ENCODE peak calls at places on chromosomes 12 and 14, in nine cellular contexts. X is SK-N-SH, H is GM12878, O is HL-60, D is A549, Y is K562, M is HCT116, N is GM23338, W is HepG2. U is an unnamed sample.
A peak's percentile ranks its signal among the peaks of the same experiment; 100 is the strongest.

GRCh38 chr12:15151141-15152091 is 69.8 kb downstream of the RERG start:
- DNase-seq in X (peak; percentile 27), N (peak; percentile 35), O (no peak), W (peak; percentile 5), M (peak; percentile 6), H (no peak), D (peak; percentile 32), Y (no peak), U (no peak)

GRCh38 chr12:70078161-70078560 is 165.1 kb upstream of the CNOT2 start:
- DNase-seq in Y (no peak), H (no peak), D (no peak), M (no peak), O (no peak), W (no peak), X (no peak), N (no peak), U (no peak)

GRCh38 chr14:57871487-57872080 is 5.7 kb upstream of the SLC35F4 start:
- DNase-seq in O (no peak), M (peak; percentile 35), X (peak; percentile 28), D (peak; percentile 43), H (peak; percentile 2), Y (peak; percentile 7), W (peak; percentile 26), N (peak; percentile 77), U (peak; percentile 43)

GRCh38 chr12:65896743-65897142 is 72.5 kb downstream of the HMGA2 start:
- DNase-seq in O (no peak), H (no peak), Y (no peak), M (no peak), D (no peak), X (no peak), W (no peak), N (peak; percentile 56), U (no peak)

GRCh38 chr14:93733646-93734045 is 54.6 kb downstream of the PRIMA1 start:
- DNase-seq in M (no peak), Y (peak; percentile 15), D (no peak), O (no peak), X (peak; percentile 78), N (no peak), W (no peak), H (no peak), U (no peak)

GRCh38 chr12:9906888-9907287 is 25.3 kb downstream of the CLEC2A start:
- DNase-seq in D (no peak), W (no peak), M (no peak), X (no peak), H (no peak), O (no peak), Y (no peak), N (no peak), U (no peak)

GRCh38 chr14:86321151-86321550 is 791.2 kb downstream of the FLRT2 start:
- DNase-seq in X (no peak), N (no peak), W (no peak), O (no peak), Y (no peak), M (no peak), H (no peak), D (no peak), U (no peak)

GRCh38 chr12:46702581-46703344 is 123.0 kb downstream of the SLC38A4 start:
- DNase-seq in N (no peak), D (no peak), O (no peak), Y (no peak), M (no peak), H (no peak), X (no peak), W (no peak), U (no peak)

GRCh38 chr12:91704446-91704845 is 441.2 kb downstream of the BTG1 start:
- DNase-seq in N (no peak), O (no peak), X (no peak), H (no peak), Y (no peak), W (no peak), D (peak; percentile 17), M (no peak), U (no peak)

GRCh38 chr14:76486251-76486743 is 110.4 kb downstream of the ESRRB start:
- DNase-seq in Y (no peak), D (no peak), O (no peak), M (no peak), X (peak; percentile 73), H (no peak), N (no peak), W (no peak), U (no peak)

GRCh38 chr14:103629503-103630121 is 601 bp downstream of the KLC1 start:
- DNase-seq in M (no peak), X (peak; percentile 87), O (no peak), N (peak; percentile 73), W (no peak), D (no peak), H (no peak), Y (peak; percentile 63), U (no peak)

GRCh38 chr12:55908726-55909512 is 18.8 kb downstream of the PYM1 start:
- DNase-seq in Y (no peak), M (no peak), X (no peak), W (peak; percentile 90), D (no peak), O (no peak), N (peak; percentile 8), H (no peak), U (no peak)
- TF ChIP-seq REST in Y (no peak), M (no peak), X (no peak), W (no peak), D (no peak), O (no peak), N (no peak), H (no peak), U (no peak)

GRCh38 chr14:54773171-54774006 is 129.2 kb downstream of the GCH1 start:
- DNase-seq in N (peak; percentile 96), H (peak; percentile 35), Y (peak; percentile 82), X (peak; percentile 91), W (peak; percentile 78), D (peak; percentile 97), O (peak; percentile 21), M (peak; percentile 98), U (peak; percentile 94)

GRCh38 chr14:54769955-54770863 is 132.4 kb downstream of the GCH1 start:
- DNase-seq in D (no peak), M (no peak), O (no peak), H (no peak), X (no peak), Y (no peak), N (no peak), W (no peak), U (no peak)

GRCh38 chr14:54774824-54775223 is 127.8 kb downstream of the GCH1 start:
- DNase-seq in Y (no peak), X (no peak), O (no peak), W (no peak), M (no peak), N (no peak), H (no peak), D (no peak), U (no peak)

GRCh38 chr14:54771411-54772027 is 131.1 kb downstream of the GCH1 start:
- DNase-seq in O (no peak), N (no peak), X (no peak), H (no peak), Y (peak; percentile 48), M (no peak), D (no peak), W (no peak), U (no peak)

DNA sequence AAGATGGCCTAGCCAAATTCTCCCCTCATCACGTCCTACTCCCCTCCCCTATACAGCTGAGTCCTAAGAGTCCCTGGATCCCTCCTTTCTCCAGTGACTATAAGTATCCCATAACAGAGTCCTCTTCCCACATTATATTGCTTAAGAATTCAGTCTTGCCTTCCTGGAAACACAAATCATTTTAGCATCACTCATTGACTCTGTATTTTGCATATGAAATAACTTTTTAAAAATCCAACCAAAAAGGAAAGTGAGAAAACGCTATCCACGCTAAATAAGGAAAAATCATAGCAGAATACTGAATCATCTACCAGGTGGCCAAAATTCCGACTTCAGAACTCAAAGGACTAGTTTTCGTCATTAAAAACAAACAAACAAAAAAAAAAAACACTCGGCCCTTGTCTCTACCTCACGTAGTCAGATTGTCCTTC is 130.2 kb downstream of the GCH1 start:
- DNase-seq in W (no peak), M (no peak), Y (no peak), O (no peak), N (no peak), X (no peak), H (no peak), D (no peak), U (peak; percentile 22)
- TF ChIP-seq REST in W (no peak), M (no peak), Y (no peak), O (no peak), N (no peak), X (no peak), H (no peak), D (no peak), U (no peak)

GRCh38 chr14:75141967-75142366 is 15.1 kb upstream of the NEK9 start:
- DNase-seq in N (peak; percentile 44), O (no peak), D (peak; percentile 55), Y (no peak), W (peak; percentile 42), M (no peak), X (peak; percentile 37), H (no peak), U (no peak)
- TF ChIP-seq REST in N (no peak), O (no peak), D (no peak), Y (no peak), W (no peak), M (no peak), X (no peak), H (no peak), U (no peak)

GRCh38 chr12:100823988-100824387 is 29.4 kb downstream of the ANO4 start:
- DNase-seq in Y (no peak), O (no peak), X (no peak), N (no peak), H (no peak), W (no peak), D (no peak), M (peak; percentile 7), U (no peak)
- TF ChIP-seq REST in Y (no peak), O (no peak), X (no peak), N (no peak), H (no peak), W (no peak), D (no peak), M (no peak), U (no peak)